ENCODE peak calls at places on chromosomes 5 and 9, in four cellular contexts. N is AG09309, U is astrocyte of the spinal cord, W is foreskin fibroblast. R is an unnamed sample.

GRCh38 chr5:37840036-37840909 is at the start of gene GDNF:
- DNase-seq in U (peak; percentile 62), N (no peak), W (peak; percentile 86), R (peak; percentile 69)

GRCh38 chr5:134132372-134133212 is 18.1 kb downstream of the TCF7 start:
- DNase-seq in W (no peak), N (no peak), U (no peak), R (no peak)

GRCh38 chr5:78972654-78973428 is 12.3 kb downstream of the ARSB start:
- DNase-seq in W (peak; percentile 76), N (no peak), U (peak; percentile 37), R (no peak)

GRCh38 chr5:132371603-132371994 is 2.1 kb downstream of the SLC22A5 start:
- DNase-seq in U (no peak), N (no peak), W (no peak), R (no peak)

GRCh38 chr5:17167171-17167891 is 50.1 kb upstream of the BASP1 start:
- DNase-seq in N (no peak), W (no peak), U (peak; percentile 62), R (no peak)

GRCh38 chr9:124721109-124721850 is 49.8 kb downstream of the NR6A1 start:
- DNase-seq in N (no peak), U (peak; percentile 56), W (peak; percentile 37), R (no peak)

GRCh38 chr5:88092358-88092757 is 176.3 kb downstream of the TMEM161B start:
- DNase-seq in N (no peak), W (no peak), U (no peak), R (no peak)

GRCh38 chr5:9192286-9192685 is 353.6 kb downstream of the SEMA5A start:
- DNase-seq in W (no peak), N (no peak), U (no peak), R (no peak)

GRCh38 chr5:161889971-161890370 is 42.1 kb downstream of the GABRA1 start:
- DNase-seq in U (no peak), N (no peak), W (no peak), R (peak; percentile 6)

GRCh38 chr9:107175826-107176500 is 107.1 kb upstream of the RAD23B start:
- DNase-seq in W (no peak), N (no peak), U (no peak), R (no peak)

GRCh38 chr5:65512170-65512937 is 30.6 kb upstream of the ADAMTS6 start:
- DNase-seq in U (peak; percentile 24), W (no peak), N (no peak), R (no peak)

GRCh38 chr9:109893222-109893621 is 113.2 kb downstream of the PALM2AKAP2 start:
- DNase-seq in W (no peak), N (no peak), U (peak; percentile 62), R (no peak)

GRCh38 chr5:109853362-109853761 is 163.6 kb downstream of the MAN2A1 start:
- DNase-seq in W (peak; percentile 51), U (no peak), N (no peak), R (no peak)

GRCh38 chr9:128833696-128834095 is 4.1 kb upstream of the SPOUT1 start:
- DNase-seq in N (no peak), U (no peak), W (no peak), R (no peak)

GRCh38 chr9:128840524-128840923 is 10.9 kb upstream of the SPOUT1 start:
- DNase-seq in N (no peak), U (no peak), W (no peak), R (no peak)

GRCh38 chr9:128835246-128836210 is 5.9 kb upstream of the SPOUT1 start:
- DNase-seq in N (no peak), W (no peak), U (no peak), R (no peak)

GRCh38 chr9:128838338-128838737 is 8.7 kb upstream of the SPOUT1 start:
- DNase-seq in N (no peak), W (no peak), U (no peak), R (no peak)

DNA sequence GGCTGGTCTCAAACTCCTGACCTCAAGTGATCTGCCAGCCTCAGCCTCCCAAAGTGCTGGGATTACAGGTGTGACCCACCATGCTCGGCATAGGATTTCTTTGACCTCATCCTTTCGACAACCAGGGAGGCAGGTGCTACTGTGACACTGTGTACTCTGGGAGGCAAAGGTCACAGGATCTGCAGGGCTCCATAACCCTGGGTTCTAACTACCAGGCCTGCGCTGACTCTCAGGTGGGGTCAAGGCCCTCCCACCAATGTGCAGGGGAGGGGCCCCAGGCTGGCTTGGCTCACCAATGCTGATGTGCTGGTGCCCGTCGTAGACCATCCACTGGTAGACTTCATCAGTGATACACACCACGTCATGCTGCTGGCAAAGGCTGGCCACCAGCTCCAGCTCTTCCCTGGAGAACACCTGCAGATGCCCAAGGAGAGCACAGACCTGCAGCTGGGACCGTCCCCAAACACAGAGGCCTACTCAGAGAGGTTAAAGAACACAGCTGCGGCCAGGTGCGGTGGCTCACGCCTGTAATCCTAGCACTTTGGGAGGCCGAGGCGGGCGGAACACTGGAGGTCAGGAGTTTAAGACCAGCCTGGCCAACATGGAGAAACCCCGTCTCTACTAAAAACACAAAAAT is 7.0 kb upstream of the SPOUT1 start:
- DNase-seq in W (no peak), U (no peak), N (no peak), R (no peak)
- TF ChIP-seq CTCF in W (no peak), U (no peak), N (no peak), R (no peak)

GRCh38 chr5:23977996-23978395 is 470.6 kb downstream of the PRDM9 start:
- DNase-seq in U (no peak), N (no peak), W (peak; percentile 1), R (peak; percentile 46)
- TF ChIP-seq CTCF in U (peak; percentile 16), N (peak; percentile 17), W (no peak), R (peak; percentile 44)

GRCh38 chr9:14314929-14315753 is 1.2 kb upstream of the NFIB start:
- DNase-seq in W (peak; percentile 90), N (no peak), U (peak; percentile 92), R (peak; percentile 74)
- TF ChIP-seq CTCF in W (no peak), N (no peak), U (no peak), R (no peak)

DNA sequence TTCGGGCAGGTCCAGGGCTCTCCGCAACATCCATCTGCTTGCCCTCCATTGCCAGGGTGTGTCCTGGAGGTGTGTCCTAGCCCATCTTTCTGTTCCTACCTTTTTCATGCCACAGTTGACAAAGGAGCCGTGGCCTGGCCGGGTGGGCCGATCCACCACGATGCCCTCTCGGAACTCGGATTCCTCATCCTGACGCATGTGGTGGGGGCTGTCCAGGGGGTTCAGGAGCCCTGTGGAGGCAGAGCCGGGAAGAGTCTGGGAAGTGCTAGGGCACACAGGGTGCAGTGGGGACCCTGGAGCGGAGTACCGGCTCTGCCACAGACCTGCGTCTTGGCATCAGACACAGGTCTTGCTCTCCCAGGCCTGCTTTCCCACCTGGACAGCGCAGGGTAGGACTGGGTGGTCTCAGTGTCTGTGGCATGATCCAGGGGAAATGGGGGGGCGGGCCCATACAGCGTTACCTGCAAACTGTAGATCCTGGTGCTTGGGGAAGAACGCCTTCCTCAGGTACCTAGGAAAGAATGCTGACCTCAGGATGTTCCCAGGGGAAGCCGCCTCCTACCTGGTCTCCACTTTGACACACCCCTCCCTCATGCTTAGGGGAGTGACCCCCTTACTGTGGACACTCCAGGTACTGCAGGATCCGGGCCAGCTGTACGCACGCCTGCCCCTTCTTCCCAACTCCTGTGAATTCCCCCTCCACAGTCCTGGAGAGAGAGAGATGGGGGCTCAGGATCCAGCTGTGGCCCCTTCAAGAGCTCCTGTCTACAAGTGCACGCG is 3.5 kb downstream of the SPOUT1 start:
- DNase-seq in W (no peak), U (no peak), N (no peak), R (no peak)
- TF ChIP-seq CTCF in W (no peak), U (no peak), N (no peak), R (no peak)

GRCh38 chr5:7881091-7881490 is 12.1 kb downstream of the MTRR start:
- DNase-seq in U (no peak), W (no peak), N (no peak), R (no peak)
- TF ChIP-seq CTCF in U (no peak), W (no peak), N (no peak), R (no peak)

GRCh38 chr9:89605181-89606048 is 603 bp downstream of the GADD45G start:
- DNase-seq in N (no peak), W (peak; percentile 39), U (peak; percentile 43), R (peak; percentile 60)

GRCh38 chr9:89604463-89605180 is at the start of gene GADD45G:
- DNase-seq in W (peak; percentile 77), U (peak; percentile 76), N (no peak), R (peak; percentile 83)

GRCh38 chr9:89601856-89602562 is 2.8 kb upstream of the GADD45G start:
- DNase-seq in U (no peak), N (no peak), W (no peak), R (no peak)

GRCh38 chr9:89602978-89603628 is 1.7 kb upstream of the GADD45G start:
- DNase-seq in W (peak; percentile 70), U (peak; percentile 82), N (peak; percentile 21), R (peak; percentile 91)

DNA sequence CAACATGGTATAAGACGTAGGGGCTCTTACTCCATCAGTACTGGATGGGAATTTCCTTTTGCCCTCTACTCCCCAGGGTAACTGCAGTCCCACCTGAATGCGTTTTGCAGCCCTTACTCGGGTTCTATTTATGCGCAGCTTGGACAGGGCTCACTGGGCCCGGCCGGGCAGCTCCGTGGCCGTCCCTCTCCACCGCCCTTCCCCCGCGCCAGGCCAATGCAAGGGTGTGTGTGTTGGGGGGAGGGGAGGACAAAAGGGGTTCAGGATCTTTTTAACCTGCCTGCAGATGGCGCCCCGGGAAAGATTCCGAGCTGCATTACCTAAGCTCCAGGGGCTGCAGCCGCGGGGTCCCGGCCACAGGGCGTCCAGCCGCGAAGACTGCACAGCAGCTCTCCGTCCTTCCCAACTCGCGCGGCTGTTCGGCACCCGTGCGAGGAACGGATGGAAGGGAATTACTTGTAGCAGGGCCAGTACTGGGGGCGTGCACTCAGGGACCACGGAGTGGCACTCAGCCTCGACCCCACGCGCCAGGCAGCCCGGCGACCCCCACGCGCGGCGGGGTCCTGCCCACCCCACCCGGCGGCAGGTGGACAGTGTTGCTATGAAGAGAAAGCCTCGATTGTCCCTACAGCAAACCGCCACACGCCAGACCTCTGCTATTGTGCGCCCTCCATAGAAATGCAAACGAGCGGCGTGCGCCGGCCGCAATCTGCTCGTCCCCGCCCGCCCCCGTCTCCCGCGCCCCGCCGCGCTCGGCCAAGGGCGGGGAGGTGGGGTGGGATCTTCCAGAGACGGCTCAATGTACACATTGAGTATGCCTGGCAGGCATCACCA is 966 bp upstream of the GADD45G start:
- DNase-seq in W (peak; percentile 28), N (no peak), U (peak; percentile 45), R (peak; percentile 83)
- TF ChIP-seq CTCF in W (peak; percentile 24), N (peak; percentile 23), U (peak; percentile 48), R (peak; percentile 25)

R was measured in nephron progenitor cell.